ENCODE peak calls at places on chromosomes 7 and 10, in five cellular contexts. I is tibial nerve, C is right atrium auricular region, Z is neuronal stem cell, V is heart right ventricle. J is an unnamed sample.

GRCh38 chr7:5494320-5494682 is 70.7 kb upstream of the TNRC18 start:
- DNase-seq in Z (no peak), I (no peak), C (no peak), V (no peak), J (no peak)

GRCh38 chr7:74206589-74207120 is 3.2 kb upstream of the LAT2 start:
- DNase-seq in V (peak; percentile 87), C (peak; percentile 88), Z (peak; percentile 78), I (peak; percentile 82), J (peak; percentile 91)

GRCh38 chr7:138173548-138173947 is 97.3 kb downstream of the AKR1D1 start:
- DNase-seq in I (no peak), V (no peak), Z (no peak), C (no peak), J (no peak)

GRCh38 chr7:41938371-41938770 is 235.5 kb upstream of the INHBA start:
- DNase-seq in V (no peak), C (no peak), Z (no peak), I (no peak), J (no peak)

GRCh38 chr10:77120012-77120411 is 517.6 kb downstream of the KCNMA1 start:
- DNase-seq in I (no peak), V (no peak), C (no peak), Z (no peak), J (no peak)

GRCh38 chr7:29408841-29409243 is 154.8 kb upstream of the PRR15 start:
- DNase-seq in I (no peak), V (peak; percentile 65), Z (peak; percentile 78), C (peak; percentile 75), J (no peak)

GRCh38 chr10:114868801-114869200 is 47.2 kb downstream of the FHIP2A start:
- DNase-seq in V (no peak), I (no peak), C (no peak), Z (no peak), J (no peak)

GRCh38 chr10:130985158-130985753 is 326.3 kb downstream of the TCERG1L start:
- DNase-seq in C (peak; percentile 47), V (no peak), I (no peak), Z (no peak), J (no peak)

GRCh38 chr7:42099076-42099836 is 137.8 kb downstream of the GLI3 start:
- DNase-seq in Z (no peak), I (no peak), V (no peak), C (no peak), J (no peak)

GRCh38 chr10:15571570-15571969 is 148.2 kb downstream of the ITGA8 start:
- DNase-seq in V (peak; percentile 47), I (peak; percentile 28), C (no peak), Z (no peak), J (peak; percentile 67)

GRCh38 chr10:11170993-11171416 is 153.3 kb downstream of the CELF2 start:
- DNase-seq in C (no peak), V (no peak), Z (no peak), I (no peak), J (no peak)

GRCh38 chr10:68332259-68333057 is at the start of gene PBLD:
- DNase-seq in Z (peak; percentile 79), I (peak; percentile 38), C (peak; percentile 75), V (peak; percentile 79), J (peak; percentile 86)

GRCh38 chr7:128010392-128011078 is 20.7 kb downstream of the LRRC4 start:
- DNase-seq in C (no peak), Z (no peak), I (no peak), V (no peak), J (no peak)

GRCh38 chr10:62903828-62904227 is 87.7 kb upstream of the EGR2 start:
- DNase-seq in V (no peak), Z (no peak), C (no peak), I (no peak), J (no peak)

GRCh38 chr7:19101911-19102310 is 15.5 kb downstream of the TWIST1 start:
- DNase-seq in Z (no peak), C (no peak), I (no peak), V (no peak), J (no peak)
- H3K27me3 ChIP-seq in Z (peaks cover 8% of the 10 kb centered on the region), C (no peaks in the 10 kb centered on the region), I (no peaks in the 10 kb centered on the region), V (peaks cover 67% of the 10 kb centered on the region), J (no peaks in the 10 kb centered on the region)

DNA sequence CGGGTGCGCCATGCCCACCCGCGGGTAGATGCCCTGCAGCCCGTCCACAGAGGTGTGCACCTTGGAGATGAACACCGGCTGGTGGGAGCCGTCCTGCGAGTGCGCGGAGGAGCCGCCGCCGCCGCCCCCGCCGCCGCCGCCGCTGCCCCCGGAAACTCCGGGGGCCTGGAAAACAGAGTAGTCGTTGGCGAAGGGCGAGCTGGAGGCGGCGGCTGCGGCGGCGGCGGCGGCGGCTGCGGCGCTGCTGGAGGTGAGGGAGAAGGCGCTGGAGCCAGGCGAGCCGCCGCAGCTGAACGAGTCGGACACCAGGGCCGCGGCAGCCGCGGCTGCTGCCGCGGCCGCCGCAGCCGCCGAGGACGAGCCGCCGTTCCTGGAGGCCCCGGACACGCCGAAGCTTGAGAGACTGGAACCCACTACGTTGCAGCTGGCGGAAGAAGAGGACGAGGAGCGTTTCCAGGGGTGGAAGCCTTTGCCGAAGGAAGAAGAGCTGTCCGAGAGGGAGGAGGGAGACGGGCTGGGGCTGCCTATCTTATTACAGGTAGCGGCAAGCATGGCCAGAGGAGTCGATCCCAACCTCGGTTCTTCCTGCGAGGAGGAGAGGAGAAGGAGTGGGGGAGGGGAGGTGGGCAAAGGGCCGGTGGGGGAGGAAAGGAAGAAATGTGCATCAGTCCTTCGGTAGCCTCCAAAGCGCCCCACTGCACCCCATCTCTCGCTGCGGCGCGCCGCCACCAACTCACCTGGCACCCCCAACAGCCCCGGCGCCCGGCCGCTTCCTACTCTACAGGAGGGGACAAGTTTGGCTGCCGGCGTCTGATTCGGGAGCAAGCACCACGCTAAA is 1.3 kb downstream of the SP8 start:
- DNase-seq in C (no peak), I (no peak), Z (no peak), V (no peak), J (no peak)
- H3K27me3 ChIP-seq in C (peaks cover 73% of the 10 kb centered on the region), I (no peaks in the 10 kb centered on the region), Z (no peaks in the 10 kb centered on the region), V (peaks cover 100% of the 10 kb centered on the region), J (peaks cover 98% of the 10 kb centered on the region)

DNA sequence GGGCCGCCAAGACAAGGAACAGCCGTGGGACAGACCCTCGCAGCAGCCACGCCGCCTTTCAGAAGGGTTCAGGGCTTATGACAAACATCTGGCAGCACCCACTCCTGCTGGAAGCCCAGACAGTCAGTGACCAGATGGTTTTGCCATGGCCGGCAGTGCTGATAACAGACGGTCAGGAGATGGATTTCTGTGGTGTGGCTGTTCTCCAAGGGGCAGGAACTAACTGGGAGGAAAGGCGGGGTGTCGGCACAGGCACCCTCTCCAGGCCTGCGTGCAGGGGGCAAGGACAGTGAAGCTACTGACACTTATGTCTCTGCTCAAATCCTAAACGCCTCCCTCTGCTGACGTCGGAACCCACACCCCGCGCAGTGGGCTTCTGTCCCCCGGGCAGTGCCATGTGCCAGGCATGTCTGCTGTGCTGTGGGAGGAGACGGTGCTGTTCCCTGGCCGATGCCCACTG is 416.1 kb downstream of the DNAJB6 start:
- DNase-seq in C (no peak), I (no peak), Z (no peak), V (no peak), J (no peak)
- H3K27me3 ChIP-seq in C (no peaks in the 10 kb centered on the region), I (no peaks in the 10 kb centered on the region), Z (no peaks in the 10 kb centered on the region), V (no peaks in the 10 kb centered on the region), J (no peaks in the 10 kb centered on the region)

GRCh38 chr10:100802607-100803006 is 57.2 kb downstream of the PAX2 start:
- DNase-seq in I (no peak), C (no peak), Z (no peak), V (no peak), J (no peak)
- H3K27me3 ChIP-seq in I (no peaks in the 10 kb centered on the region), C (no peaks in the 10 kb centered on the region), Z (no peaks in the 10 kb centered on the region), V (peaks cover 96% of the 10 kb centered on the region), J (peaks cover 28% of the 10 kb centered on the region)

GRCh38 chr10:78543026-78543748 is 509.5 kb downstream of the RPS24 start:
- DNase-seq in Z (no peak), C (no peak), I (no peak), V (no peak), J (peak; percentile 62)

GRCh38 chr10:78541528-78542470 is 508.1 kb downstream of the RPS24 start:
- DNase-seq in Z (no peak), I (no peak), C (no peak), V (peak; percentile 32), J (peak; percentile 54)

GRCh38 chr10:78542536-78542935 is 508.9 kb downstream of the RPS24 start:
- DNase-seq in I (no peak), Z (no peak), V (no peak), C (no peak), J (peak; percentile 56)

GRCh38 chr10:78539247-78539766 is 505.6 kb downstream of the RPS24 start:
- DNase-seq in Z (no peak), C (no peak), V (no peak), I (no peak), J (peak; percentile 51)

DNA sequence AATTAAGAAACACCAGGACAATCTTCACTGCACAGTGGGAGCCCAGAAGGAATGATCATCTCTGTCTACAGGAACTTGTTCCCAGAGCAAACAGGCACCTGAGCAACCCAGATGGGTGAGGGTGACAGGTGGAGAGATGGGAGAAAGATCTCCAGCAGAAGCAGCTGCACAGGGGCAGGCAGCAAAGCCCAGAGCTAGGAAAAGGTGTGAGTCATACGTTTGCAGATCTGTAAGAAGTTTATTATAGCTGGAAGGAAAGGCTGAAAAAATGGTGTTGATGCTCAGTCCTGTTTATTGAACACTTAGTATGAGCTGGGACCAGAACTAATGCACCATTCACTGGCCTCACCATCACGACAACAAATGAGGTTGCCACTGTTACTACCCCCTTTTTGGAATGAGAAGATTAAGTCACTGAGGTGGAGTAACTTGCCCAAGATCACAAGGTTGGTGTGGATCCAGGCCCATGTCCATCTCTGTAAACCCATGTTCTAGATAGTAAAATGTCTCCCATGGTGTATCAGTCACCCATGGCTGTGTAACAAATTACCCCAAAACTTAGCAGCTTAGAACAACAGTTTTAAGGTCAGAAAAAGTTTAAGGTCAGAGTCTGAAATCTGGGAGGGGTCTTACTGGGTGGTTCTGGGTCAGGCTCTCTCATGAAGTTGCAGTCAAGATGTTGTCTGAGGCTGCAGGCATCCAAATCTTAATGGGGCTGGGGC is 506.9 kb downstream of the RPS24 start:
- DNase-seq in Z (no peak), I (no peak), V (no peak), C (no peak), J (peak; percentile 8)
- H3K27me3 ChIP-seq in Z (no peaks in the 10 kb centered on the region), I (no peaks in the 10 kb centered on the region), V (peaks cover 5% of the 10 kb centered on the region), C (no peaks in the 10 kb centered on the region), J (no peaks in the 10 kb centered on the region)

GRCh38 chr10:71079761-71080380 is 132.5 kb upstream of the UNC5B start:
- DNase-seq in I (no peak), Z (no peak), V (no peak), C (peak; percentile 50), J (peak; percentile 32)

GRCh38 chr10:71080381-71081228 is 131.8 kb upstream of the UNC5B start:
- DNase-seq in I (no peak), C (peak; percentile 53), V (peak; percentile 1), Z (no peak), J (peak; percentile 39)

GRCh38 chr10:71081912-71082311 is 130.5 kb upstream of the UNC5B start:
- DNase-seq in C (peak; percentile 47), I (no peak), Z (no peak), V (no peak), J (peak; percentile 50)

GRCh38 chr10:71082930-71083329 is 129.4 kb upstream of the UNC5B start:
- DNase-seq in I (no peak), Z (no peak), C (peak; percentile 16), V (no peak), J (peak; percentile 50)

DNA sequence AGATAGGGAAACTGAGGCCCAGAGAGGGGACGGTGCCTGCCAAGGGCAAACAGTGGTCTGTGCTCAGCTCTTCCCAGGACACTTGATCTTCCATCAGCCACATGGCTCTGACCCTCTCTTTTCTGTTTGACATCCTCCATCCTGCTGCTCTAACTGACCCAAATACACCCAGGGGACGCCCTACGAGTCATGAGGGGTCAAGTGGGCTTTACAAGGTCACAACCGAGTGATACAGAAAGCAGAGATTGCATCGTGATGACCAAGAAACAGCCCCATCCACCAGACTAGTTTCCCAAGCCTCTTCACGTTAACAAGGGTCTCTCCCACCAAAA is 131.2 kb upstream of the UNC5B start:
- DNase-seq in I (no peak), Z (no peak), C (peak; percentile 32), V (no peak), J (peak; percentile 27)
- H3K27me3 ChIP-seq in I (no peaks in the 10 kb centered on the region), Z (no peaks in the 10 kb centered on the region), C (no peaks in the 10 kb centered on the region), V (peaks cover 8% of the 10 kb centered on the region), J (no peaks in the 10 kb centered on the region)

J was measured in sigmoid colon.